ENCODE peak calls at places on chromosomes 2 and 18, in seven cellular contexts. J is LHCN-M2; C is HS-5; H is hypothalamus; U is HEK293T; S is spleen; Y is activated effector memory CD4-positive, alpha-beta T cell treated with anti-CD3 and anti-CD28 coated beads, Interleukin-2, amount 50 U/mL, for 16 hours. F is an unnamed sample.

GRCh38 chr2:159155315-159155714 is 131.2 kb downstream of the WDSUB1 start:
- DNase-seq in H (no peak), U (no peak), J (no peak), S (no peak), C (no peak), Y (no peak), F (no peak)

GRCh38 chr18:8480506-8481328 is 128.5 kb upstream of the RAB12 start:
- DNase-seq in H (peak), C (no peak), U (peak), S (no peak), J (peak), Y (no peak), F (peak)

GRCh38 chr18:7657937-7658336 is 90.8 kb downstream of the PTPRM start:
- DNase-seq in Y (no peak), C (no peak), U (no peak), H (no peak), S (no peak), J (no peak), F (no peak)

GRCh38 chr2:71789556-71790219 is 336.3 kb downstream of the DYSF start:
- DNase-seq in C (no peak), J (no peak), S (peak), U (no peak), Y (peak), H (no peak), F (no peak)

GRCh38 chr2:237734905-237735623 is 63.5 kb upstream of the RBM44 start:
- DNase-seq in Y (no peak), C (no peak), S (no peak), H (no peak), U (no peak), J (no peak), F (no peak)

GRCh38 chr2:202161106-202161836 is 77.1 kb downstream of the SUMO1 start:
- DNase-seq in S (no peak), H (no peak), U (no peak), Y (no peak), J (peak), C (no peak), F (no peak)

GRCh38 chr2:79876430-79876829 is 363.6 kb downstream of the CTNNA2 start:
- DNase-seq in U (peak), H (no peak), J (peak), C (no peak), S (no peak), Y (no peak), F (no peak)

GRCh38 chr2:122078451-122078850 is 323.0 kb downstream of the TSN start:
- DNase-seq in Y (no peak), S (no peak), H (no peak), J (no peak), C (no peak), U (no peak), F (no peak)

GRCh38 chr2:239249781-239250180 is 151.0 kb downstream of the HDAC4 start:
- DNase-seq in H (no peak), J (peak), C (no peak), U (no peak), S (peak), Y (no peak), F (no peak)

GRCh38 chr18:43277164-43277600 is at the start of gene SYT4:
- DNase-seq in J (peak), H (peak), S (peak), U (peak), Y (no peak), C (no peak), F (peak)

GRCh38 chr2:240852671-240853314 is 15.8 kb upstream of the AGXT start:
- DNase-seq in J (no peak), S (peak), C (no peak), H (no peak), Y (no peak), U (no peak), F (no peak)

GRCh38 chr2:228700638-228701037 is 519.2 kb upstream of the SPHKAP start:
- DNase-seq in U (no peak), H (no peak), J (peak), C (no peak), S (no peak), Y (no peak), F (no peak)

GRCh38 chr2:71637168-71637567 is 183.8 kb downstream of the DYSF start:
- DNase-seq in J (no peak), Y (no peak), S (no peak), U (no peak), C (no peak), H (no peak), F (no peak)

GRCh38 chr2:29443627-29444026 is 328.4 kb downstream of the CLIP4 start:
- DNase-seq in U (no peak), S (no peak), H (no peak), J (no peak), C (no peak), Y (no peak), F (no peak)

GRCh38 chr2:189511210-189511609 is 69.4 kb downstream of the SLC40A1 start:
- DNase-seq in U (no peak), S (no peak), Y (no peak), J (no peak), C (no peak), H (no peak), F (no peak)